ENCODE peak calls at places on chromosomes 11 and 22, in ten cellular contexts. F is upper lobe of right lung, W is prostate gland, Q is WERI-Rb-1, K is transverse colon, O is ovary, B is thoracic aorta, E is cardiac muscle cell, T is psoas muscle, C is colonic mucosa. X is an unnamed sample. For H3K27me3, the result is how much of the 10 kb centered on the place peaks cover.

GRCh38 chr11:4025957-4026324 is 68.7 kb upstream of the RRM1 start:
- DNase-seq in Q (no peak), W (no peak), K (no peak), T (no peak), O (no peak), B (no peak), F (no peak), E (no peak), C (no peak), X (no peak)

GRCh38 chr11:111555255-111555654 is 14.7 kb downstream of the LAYN start:
- DNase-seq in O (no peak), C (no peak), W (no peak), F (no peak), T (no peak), E (no peak), Q (no peak), B (no peak), K (no peak), X (no peak)

GRCh38 chr11:64181506-64182411 is 4.2 kb upstream of the STIP1 start:
- DNase-seq in C (peak), F (peak), Q (peak), K (peak), T (peak), E (peak), B (peak), W (peak), O (peak), X (peak)

GRCh38 chr11:64619811-64620285 is 28.8 kb downstream of the SLC22A12 start:
- DNase-seq in O (peak), K (peak), W (no peak), Q (peak), E (peak), C (peak), F (no peak), B (no peak), T (peak), X (peak)

GRCh38 chr11:15911377-15912044 is 444.8 kb downstream of the SOX6 start:
- DNase-seq in K (no peak), Q (no peak), O (peak), C (no peak), F (peak), T (peak), B (no peak), W (no peak), E (peak), X (no peak)

GRCh38 chr22:23202812-23203451 is 22.6 kb downstream of the BCR start:
- DNase-seq in O (no peak), F (no peak), B (no peak), K (no peak), T (no peak), E (no peak), W (no peak), Q (no peak), C (no peak), X (no peak)

GRCh38 chr22:21451545-21452520 is 15.4 kb upstream of the TMEM191C start:
- DNase-seq in T (peak), C (peak), W (peak), O (no peak), F (peak), K (no peak), Q (no peak), B (no peak), E (no peak), X (no peak)

GRCh38 chr22:45526768-45527360 is 24.2 kb downstream of the FBLN1 start:
- DNase-seq in B (no peak), K (no peak), O (no peak), W (no peak), F (no peak), C (no peak), Q (no peak), T (peak), E (no peak), X (no peak)

GRCh38 chr11:1848640-1849265 is 4.1 kb upstream of the LSP1 start:
- DNase-seq in F (no peak), Q (no peak), B (no peak), E (no peak), T (no peak), C (no peak), W (no peak), O (no peak), K (no peak), X (no peak)

GRCh38 chr11:64568041-64568571 is 22.9 kb upstream of the SLC22A12 start:
- DNase-seq in Q (no peak), C (no peak), T (no peak), K (no peak), O (no peak), B (no peak), W (no peak), E (no peak), F (peak), X (no peak)

GRCh38 chr11:12060385-12060980 is 49.9 kb upstream of the MICAL2 start:
- DNase-seq in K (no peak), E (no peak), W (no peak), T (no peak), B (no peak), C (no peak), Q (no peak), F (no peak), O (no peak), X (no peak)

GRCh38 chr11:74749127-74749964 is 697 bp downstream of the RNF169 start:
- DNase-seq in E (peak), W (peak), Q (peak), F (peak), T (peak), B (no peak), C (peak), K (peak), O (peak), X (no peak)

GRCh38 chr11:110298298-110298765 is 1.9 kb upstream of the RDX start:
- DNase-seq in Q (no peak), C (no peak), E (no peak), B (no peak), O (no peak), K (no peak), F (no peak), W (no peak), T (no peak), X (no peak)

GRCh38 chr11:128501576-128502549 is 85.5 kb downstream of the ETS1 start:
- DNase-seq in O (no peak), B (no peak), W (no peak), K (no peak), Q (no peak), T (no peak), C (no peak), E (no peak), F (no peak), X (no peak)

GRCh38 chr11:62431171-62431895 is 12.5 kb downstream of the SCGB1A1 start:
- DNase-seq in T (no peak), K (no peak), F (no peak), W (no peak), C (no peak), E (no peak), B (no peak), O (no peak), Q (no peak), X (no peak)

GRCh38 chr11:69513663-69514062 is 32.2 kb downstream of the LINC01488 start:
- DNase-seq in B (no peak), K (no peak), T (no peak), F (no peak), O (no peak), C (no peak), Q (no peak), E (no peak), W (no peak), X (no peak)

GRCh38 chr22:27853404-27853803 is 51.8 kb upstream of the MN1 start:
- DNase-seq in W (no peak), K (no peak), O (no peak), Q (no peak), B (no peak), C (no peak), T (no peak), E (no peak), F (no peak), X (no peak)

GRCh38 chr22:19216579-19216978 is 38.0 kb upstream of the SLC25A1 start:
- DNase-seq in B (no peak), Q (no peak), O (no peak), K (no peak), W (no peak), E (no peak), C (no peak), T (no peak), F (no peak), X (no peak)

GRCh38 chr11:58493676-58494075 is 14.2 kb downstream of the OR5B21 start:
- DNase-seq in C (no peak), O (no peak), Q (no peak), K (no peak), T (no peak), B (no peak), W (no peak), E (no peak), F (no peak), X (no peak)

GRCh38 chr11:70537576-70538571 is 139.5 kb downstream of the CTTN start:
- DNase-seq in T (no peak), C (no peak), K (no peak), W (no peak), O (peak), F (peak), B (no peak), Q (peak), E (no peak), X (no peak)

GRCh38 chr11:64767344-64768299 is 7.8 kb upstream of the PYGM start:
- DNase-seq in F (peak), T (peak), K (peak), Q (peak), E (peak), C (peak), O (peak), B (peak), W (no peak), X (no peak)

GRCh38 chr11:72598901-72599300 is 75.3 kb downstream of the PDE2A start:
- DNase-seq in Q (peak), T (peak), W (peak), E (peak), F (no peak), C (peak), O (peak), K (peak), B (no peak), X (peak)

GRCh38 chr11:120929664-120930154 is 94.2 kb upstream of the TBCEL start:
- DNase-seq in K (peak), T (no peak), F (no peak), C (peak), E (peak), B (no peak), O (peak), Q (peak), W (peak), X (peak)

GRCh38 chr11:115845872-115846271 is 341.7 kb upstream of the CADM1 start:
- DNase-seq in K (no peak), T (no peak), F (no peak), B (no peak), E (no peak), O (no peak), C (no peak), Q (no peak), W (no peak), X (no peak)

GRCh38 chr22:24175160-24175808 is 6.0 kb upstream of the SUSD2 start:
- DNase-seq in F (peak), B (peak), Q (peak), E (peak), O (peak), T (peak), K (peak), W (peak), C (peak), X (peak)

GRCh38 chr22:49747705-49748104 is 80.0 kb downstream of the BRD1 start:
- DNase-seq in C (no peak), W (no peak), F (no peak), E (no peak), O (no peak), Q (no peak), K (no peak), B (no peak), T (no peak), X (no peak)

GRCh38 chr11:66863428-66864125 is 6.7 kb downstream of the LRFN4 start:
- DNase-seq in C (peak), B (no peak), Q (no peak), W (no peak), O (no peak), T (no peak), E (no peak), K (peak), F (no peak), X (no peak)

GRCh38 chr11:73889019-73889418 is 12.2 kb downstream of the PAAF1 start:
- DNase-seq in Q (no peak), W (no peak), B (no peak), T (no peak), O (no peak), E (no peak), K (no peak), C (no peak), F (no peak), X (no peak)

GRCh38 chr11:7020183-7020917 is at the start of the genes NLRP14 and ZNF214:
- DNase-seq in B (peak), E (peak), W (peak), F (peak), Q (peak), C (peak), O (peak), T (peak), K (peak), X (peak)

GRCh38 chr11:68751331-68751856 is at the start of gene TESMIN:
- DNase-seq in F (peak), B (peak), Q (peak), K (peak), C (peak), W (peak), T (peak), E (peak), O (peak), X (peak)

GRCh38 chr11:69382131-69383128 is 88.5 kb downstream of the MYEOV start:
- DNase-seq in F (peak), B (no peak), Q (peak), K (peak), W (no peak), T (peak), C (no peak), E (no peak), O (peak), X (peak)

GRCh38 chr22:36052505-36052941 is 23.9 kb upstream of the RBFOX2 start:
- DNase-seq in B (no peak), Q (no peak), W (peak), E (no peak), O (no peak), K (no peak), T (no peak), F (no peak), C (no peak), X (no peak)

GRCh38 chr11:77203901-77204755 is 76.1 kb downstream of the MYO7A start:
- DNase-seq in B (no peak), F (peak), W (no peak), C (no peak), K (peak), E (no peak), T (no peak), Q (peak), O (peak), X (no peak)

GRCh38 chr11:134397304-134398078 is 14.6 kb downstream of the B3GAT1 start:
- DNase-seq in C (no peak), F (no peak), Q (no peak), E (no peak), B (no peak), O (no peak), T (no peak), K (no peak), W (no peak), X (no peak)

GRCh38 chr11:16000065-16000464 is 356.3 kb downstream of the SOX6 start:
- DNase-seq in Q (no peak), K (no peak), W (no peak), T (no peak), C (no peak), O (no peak), E (no peak), F (no peak), B (no peak), X (no peak)

GRCh38 chr11:117996058-117996457 is 9.9 kb downstream of the IL10RA start:
- DNase-seq in C (no peak), Q (no peak), O (no peak), F (no peak), K (no peak), E (no peak), W (no peak), B (no peak), T (no peak), X (no peak)

GRCh38 chr11:120013325-120014250 is 124.3 kb downstream of the TRIM29 start:
- DNase-seq in E (peak), C (peak), B (no peak), Q (peak), W (peak), K (peak), F (no peak), T (peak), O (peak), X (peak)

GRCh38 chr22:38230108-38230825 is 28.5 kb downstream of the MAFF start:
- DNase-seq in E (peak), C (peak), O (no peak), T (no peak), K (peak), F (no peak), B (no peak), Q (peak), W (peak), X (no peak)

GRCh38 chr22:39367040-39367439 is 17.2 kb downstream of the SYNGR1 start:
- DNase-seq in E (no peak), W (no peak), B (no peak), T (no peak), C (no peak), K (no peak), Q (no peak), O (no peak), F (no peak), X (no peak)

GRCh38 chr22:39364646-39365405 is 15.0 kb downstream of the SYNGR1 start:
- DNase-seq in F (no peak), C (no peak), E (no peak), O (no peak), T (no peak), W (no peak), Q (peak), K (no peak), B (no peak), X (no peak)

GRCh38 chr22:39362932-39363331 is 13.1 kb downstream of the SYNGR1 start:
- DNase-seq in Q (no peak), B (no peak), K (no peak), E (no peak), C (no peak), F (no peak), W (no peak), O (no peak), T (no peak), X (no peak)

GRCh38 chr22:39363751-39364484 is 14.1 kb downstream of the SYNGR1 start:
- DNase-seq in W (no peak), K (no peak), B (no peak), C (no peak), T (no peak), F (no peak), O (peak), E (no peak), Q (peak), X (no peak)

GRCh38 chr22:39365406-39365782 is 15.6 kb downstream of the SYNGR1 start:
- DNase-seq in T (no peak), C (no peak), F (no peak), B (no peak), O (no peak), K (no peak), W (no peak), E (no peak), Q (no peak), X (no peak)
- TF ChIP-seq CTCF in T (no peak), C (no peak), F (no peak), B (no peak), O (no peak), K (no peak), W (no peak), E (no peak), Q (no peak), X (no peak)

GRCh38 chr11:10895285-10895684 is 37.4 kb upstream of the ZBED5 start:
- DNase-seq in B (no peak), Q (no peak), C (no peak), K (no peak), F (no peak), T (no peak), E (no peak), O (no peak), W (no peak), X (no peak)

GRCh38 chr11:10898763-10899541 is 41.1 kb upstream of the ZBED5 start:
- DNase-seq in T (peak), B (no peak), O (no peak), K (no peak), W (no peak), C (no peak), E (no peak), Q (no peak), F (peak), X (no peak)

GRCh38 chr11:10898003-10898762 is 40.3 kb upstream of the ZBED5 start:
- DNase-seq in E (no peak), T (no peak), F (no peak), K (no peak), C (no peak), B (no peak), Q (no peak), W (no peak), O (no peak), X (no peak)

GRCh38 chr11:10896493-10896892 is 38.6 kb upstream of the ZBED5 start:
- DNase-seq in O (no peak), F (no peak), Q (no peak), W (no peak), B (no peak), K (no peak), C (no peak), E (no peak), T (no peak), X (no peak)

GRCh38 chr11:10897150-10897549 is 39.3 kb upstream of the ZBED5 start:
- DNase-seq in C (no peak), W (no peak), E (peak), Q (no peak), F (no peak), T (no peak), B (no peak), O (no peak), K (no peak), X (no peak)
- H3K4me3 ChIP-seq in C (no peak), W (no peak), E (no peak), Q (no peak), F (no peak), T (peak), B (no peak), O (no peak), K (no peak), X (no peak)

DNA sequence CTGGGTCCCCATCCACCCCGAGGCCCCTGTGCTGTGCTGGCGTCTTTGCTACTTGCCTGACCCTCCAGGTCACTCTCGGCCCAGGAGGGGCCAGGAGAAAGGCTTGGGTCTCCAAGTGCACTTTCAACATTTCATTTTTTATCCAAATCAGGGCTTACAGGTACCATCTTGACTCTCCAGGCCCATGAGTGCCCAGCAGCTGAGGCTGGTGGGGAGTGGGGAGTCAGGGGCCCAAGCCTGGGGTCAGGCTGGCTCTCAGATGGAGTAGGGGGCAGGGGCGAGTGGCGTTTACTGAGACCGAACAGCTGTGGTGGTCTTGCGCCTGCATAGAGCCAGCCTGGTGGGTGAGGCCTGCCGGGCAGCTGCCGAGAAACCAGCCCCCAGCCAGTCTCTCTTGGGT is 61.6 kb downstream of the MPPED1 start:
- DNase-seq in F (no peak), O (no peak), W (no peak), K (no peak), E (no peak), T (no peak), B (no peak), C (no peak), Q (no peak), X (no peak)
- H3K27me3 ChIP-seq in F (under half), O (under half), W (under half), K (under half), E (under half), T (under half), B (under half), C (under half), Q (under half), X (under half)

GRCh38 chr11:96035744-96036087 is 111.8 kb upstream of the MTMR2 start:
- DNase-seq in O (no peak), W (no peak), B (no peak), Q (no peak), C (no peak), E (no peak), F (no peak), K (no peak), T (no peak), X (no peak)

GRCh38 chr11:96035031-96035743 is 111.3 kb upstream of the MTMR2 start:
- DNase-seq in F (no peak), B (no peak), T (no peak), E (no peak), C (no peak), O (no peak), W (no peak), K (no peak), Q (no peak), X (no peak)

GRCh38 chr11:96038046-96038445 is 114.1 kb upstream of the MTMR2 start:
- DNase-seq in W (no peak), B (no peak), T (no peak), O (no peak), K (no peak), F (no peak), E (no peak), C (no peak), Q (no peak), X (no peak)

GRCh38 chr11:96036863-96037262 is 113.0 kb upstream of the MTMR2 start:
- DNase-seq in E (no peak), Q (no peak), W (no peak), T (peak), O (no peak), B (no peak), C (no peak), F (no peak), K (no peak), X (no peak)

DNA sequence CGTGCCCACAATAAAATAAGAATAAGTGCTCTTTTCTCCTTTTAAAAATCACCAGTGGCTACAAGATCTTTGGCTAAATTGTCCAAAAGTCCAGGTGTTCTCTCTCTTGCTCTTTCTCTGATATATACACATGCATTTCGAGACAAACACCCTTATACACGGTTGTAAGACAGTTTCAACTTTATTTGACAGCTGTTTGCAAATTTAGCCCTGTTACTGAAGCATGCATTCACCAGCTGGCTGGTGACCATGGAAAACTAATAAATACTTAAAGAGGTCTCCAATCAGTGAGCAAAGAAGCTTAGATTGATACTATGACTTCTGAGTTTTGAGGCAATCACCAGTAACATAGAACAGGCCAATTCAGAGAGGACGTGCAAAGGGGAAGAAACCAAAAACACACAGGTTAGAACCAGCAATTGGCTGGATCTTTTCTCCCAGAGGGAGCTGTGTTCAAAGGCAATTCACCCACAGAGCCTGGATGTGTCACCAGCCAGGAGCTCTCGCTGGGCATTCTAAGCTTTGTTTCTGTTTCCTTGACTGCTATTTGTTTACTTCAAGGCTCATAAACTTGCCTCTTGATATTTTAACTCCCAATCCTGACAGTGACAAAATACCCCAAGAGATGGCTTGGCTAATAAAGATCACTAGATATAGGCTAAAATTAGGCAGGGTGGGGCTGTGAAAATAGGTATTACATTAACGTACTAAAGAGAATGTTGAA is 113.5 kb upstream of the MTMR2 start:
- DNase-seq in K (no peak), Q (no peak), B (no peak), W (no peak), E (no peak), O (no peak), F (no peak), T (no peak), C (no peak), X (no peak)
- TF ChIP-seq CTCF in K (no peak), Q (no peak), B (no peak), W (no peak), E (no peak), O (no peak), F (no peak), T (no peak), C (no peak), X (no peak)